ENCODE peak calls at places on chromosomes 11 and 22, in eight cellular contexts. T is HCT116; Z is CD4-positive, CD25-positive, alpha-beta regulatory T cell; Q is caudate nucleus; P is CD4-positive, alpha-beta T cell; G is psoas muscle; B is mammary epithelial cell; X is pancreas. O is an unnamed sample.

GRCh38 chr11:88051386-88051785 is 123.9 kb downstream of the RAB38 start:
- DNase-seq in B (peak), G (no peak), T (no peak), Q (no peak), P (no peak), X (no peak), Z (no peak), O (peak)

GRCh38 chr22:26981111-26981510 is 323.7 kb downstream of the MIAT start:
- DNase-seq in T (no peak), Z (no peak), P (no peak), X (no peak), G (no peak), Q (no peak), B (no peak), O (no peak)

GRCh38 chr22:37020192-37020479 is 594 bp downstream of the MPST start:
- DNase-seq in Z (no peak), P (no peak), B (peak), Q (peak), T (peak), G (no peak), X (no peak), O (no peak)

GRCh38 chr11:111561801-111562325 is 21.3 kb downstream of the LAYN start:
- DNase-seq in X (no peak), B (peak), Z (no peak), P (no peak), G (no peak), T (no peak), Q (no peak), O (no peak)

GRCh38 chr11:6431861-6432260 is 8.9 kb downstream of the HPX start:
- DNase-seq in Q (no peak), Z (no peak), P (no peak), G (no peak), X (no peak), B (peak), T (peak), O (no peak)

GRCh38 chr11:43983221-43983795 is 40.9 kb downstream of the C11orf96 start:
- DNase-seq in P (no peak), Z (no peak), B (no peak), X (no peak), Q (no peak), T (no peak), G (no peak), O (no peak)

GRCh38 chr11:14435717-14436116 is 63.9 kb downstream of the COPB1 start:
- DNase-seq in T (no peak), P (no peak), Q (no peak), B (no peak), G (no peak), Z (no peak), X (no peak), O (no peak)

GRCh38 chr11:4610258-4610935 is 2.4 kb upstream of the TRIM68 start:
- DNase-seq in X (no peak), B (no peak), G (no peak), T (no peak), Q (no peak), Z (no peak), P (no peak), O (no peak)

GRCh38 chr11:10895285-10895684 is 37.4 kb upstream of the ZBED5 start:
- DNase-seq in Z (no peak), P (no peak), G (no peak), X (no peak), T (no peak), Q (no peak), B (no peak), O (no peak)

GRCh38 chr22:22988150-22988549 is 82.2 kb upstream of the GNAZ start:
- DNase-seq in G (no peak), Q (no peak), B (no peak), Z (no peak), P (no peak), X (no peak), T (no peak), O (no peak)

DNA sequence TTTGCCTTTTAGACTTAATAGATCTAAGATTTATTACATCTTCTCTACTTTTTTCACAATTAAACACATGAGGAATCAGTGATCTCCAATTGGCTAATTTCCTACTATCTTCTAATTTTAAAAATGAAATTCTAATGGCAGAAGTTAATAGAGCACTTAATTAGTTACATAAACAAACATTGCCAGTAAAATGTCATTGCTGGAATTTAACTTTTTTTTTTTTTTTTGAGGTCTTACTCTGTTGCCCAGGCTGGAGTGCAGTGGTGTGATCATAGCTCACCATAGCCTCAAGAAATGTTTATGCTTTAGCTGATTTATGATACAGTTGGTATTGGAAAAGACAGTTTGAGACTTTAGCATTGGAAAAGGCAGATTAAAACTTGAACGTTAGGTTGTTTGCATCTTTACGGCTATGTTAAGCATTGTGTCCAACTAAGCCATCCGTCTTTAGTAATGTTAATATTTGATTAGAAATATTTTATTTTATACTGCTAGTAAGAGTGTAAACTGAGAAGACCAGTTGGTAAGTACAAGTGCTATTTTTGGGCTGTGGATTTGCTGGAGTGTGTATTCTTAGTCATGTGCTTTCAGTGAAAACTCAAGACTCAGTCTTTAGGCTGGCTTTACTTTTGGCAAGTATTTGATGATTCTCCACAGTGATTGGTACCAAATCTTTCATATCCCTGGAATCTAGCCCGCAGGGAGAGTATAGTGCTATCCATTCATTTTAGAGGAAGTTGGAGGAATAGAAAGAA is 4.4 kb downstream of the ANO5 start:
- DNase-seq in Q (no peak), Z (no peak), P (no peak), G (no peak), X (no peak), B (no peak), T (no peak), O (no peak)
- H3K27ac ChIP-seq in Q (no peak), Z (no peak), P (no peak), G (peak), X (no peak), B (no peak), T (no peak), O (no peak)

GRCh38 chr22:42132457-42132856 is 1.8 kb upstream of the CYP2D6 start:
- DNase-seq in T (no peak), Q (no peak), X (no peak), Z (no peak), P (no peak), B (no peak), G (no peak), O (no peak)
- H3K27ac ChIP-seq in T (no peak), Q (no peak), X (no peak), Z (no peak), P (no peak), B (no peak), G (no peak), O (no peak)

GRCh38 chr22:32477608-32478007 is 3.0 kb downstream of the FBXO7 start:
- DNase-seq in P (no peak), X (no peak), Z (no peak), G (no peak), B (no peak), T (no peak), Q (no peak), O (no peak)

GRCh38 chr22:32476804-32477203 is 2.2 kb downstream of the FBXO7 start:
- DNase-seq in Z (no peak), X (no peak), P (no peak), B (no peak), T (no peak), G (no peak), Q (no peak), O (no peak)

GRCh38 chr22:32475428-32476010 is 908 bp downstream of the FBXO7 start:
- DNase-seq in X (peak), Q (no peak), T (peak), G (no peak), B (no peak), Z (no peak), P (peak), O (no peak)

GRCh38 chr22:32474635-32475427 is at the start of gene FBXO7:
- DNase-seq in T (peak), Z (peak), Q (peak), X (peak), B (peak), G (peak), P (peak), O (peak)

GRCh38 chr22:32476286-32476685 is 1.7 kb downstream of the FBXO7 start:
- DNase-seq in T (no peak), Z (no peak), B (no peak), X (no peak), P (no peak), Q (no peak), G (no peak), O (no peak)
- H3K27ac ChIP-seq in T (no peak), Z (peak), B (peak), X (peak), P (no peak), Q (no peak), G (peak), O (peak)

GRCh38 chr22:35352214-35353111 is 28.4 kb upstream of the HMOX1 start:
- DNase-seq in B (no peak), X (no peak), P (peak), G (peak), T (no peak), Q (no peak), Z (no peak), O (no peak)

GRCh38 chr22:35354068-35354467 is 26.8 kb upstream of the HMOX1 start:
- DNase-seq in T (no peak), P (no peak), Z (no peak), B (no peak), G (no peak), Q (no peak), X (no peak), O (no peak)

GRCh38 chr22:35353318-35353717 is 27.6 kb upstream of the HMOX1 start:
- DNase-seq in Q (no peak), Z (no peak), B (no peak), P (no peak), X (no peak), T (no peak), G (no peak), O (no peak)

GRCh38 chr22:35357883-35358621 is 22.8 kb upstream of the HMOX1 start:
- DNase-seq in T (peak), B (peak), Z (no peak), X (no peak), Q (no peak), G (no peak), P (no peak), O (peak)

GRCh38 chr22:35355744-35356420 is 25.0 kb upstream of the HMOX1 start:
- DNase-seq in Z (no peak), T (no peak), G (no peak), X (no peak), B (no peak), Q (no peak), P (no peak), O (no peak)
- H3K27ac ChIP-seq in Z (no peak), T (no peak), G (no peak), X (no peak), B (no peak), Q (no peak), P (no peak), O (no peak)

DNA sequence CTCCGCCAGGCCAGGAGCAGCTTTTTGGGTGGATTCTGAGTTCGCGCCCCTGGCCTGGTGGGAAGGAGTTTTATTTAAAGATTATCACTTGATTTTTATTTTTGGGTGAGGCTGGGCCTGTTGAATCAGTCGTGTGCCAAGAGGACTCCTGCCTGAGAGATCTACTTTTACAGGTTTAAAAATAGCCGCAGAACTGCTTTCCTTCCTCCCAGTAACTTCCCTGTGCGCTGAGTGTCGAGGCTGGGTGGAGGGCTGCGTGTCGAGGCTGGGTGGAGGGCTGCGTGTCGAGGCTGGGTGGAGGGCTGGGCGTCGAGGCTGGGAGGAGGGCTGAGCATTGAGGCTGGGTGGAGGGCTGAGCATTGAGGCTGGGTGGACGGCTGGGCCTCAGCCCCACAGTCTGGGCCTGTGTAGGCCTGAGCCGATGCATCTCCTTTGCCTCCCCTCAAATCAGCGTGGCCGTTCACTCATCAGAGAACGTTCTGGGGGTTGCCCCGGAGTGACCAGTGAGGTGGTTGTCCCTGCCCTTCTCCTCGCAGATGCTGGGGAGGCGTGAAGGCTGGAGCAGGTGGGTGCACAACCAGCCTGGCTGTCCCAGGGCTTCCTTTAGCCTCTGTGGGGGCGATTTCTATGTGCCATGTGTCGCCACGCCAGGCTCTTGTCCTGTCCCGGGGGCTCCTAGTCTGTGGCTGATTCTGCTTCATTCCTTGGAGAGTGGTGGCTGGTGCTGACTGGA is 30.1 kb downstream of the GRAMD4 start:
- DNase-seq in Q (no peak), Z (no peak), G (no peak), P (no peak), X (no peak), T (no peak), B (no peak), O (no peak)
- H3K27ac ChIP-seq in Q (no peak), Z (no peak), G (peak), P (no peak), X (peak), T (no peak), B (no peak), O (no peak)

GRCh38 chr22:40175571-40176105 is 2.1 kb upstream of the TNRC6B start:
- DNase-seq in Q (no peak), T (no peak), G (no peak), P (no peak), B (no peak), X (no peak), Z (no peak), O (no peak)
- H3K27ac ChIP-seq in Q (peak), T (no peak), G (peak), P (no peak), B (no peak), X (no peak), Z (no peak), O (no peak)

GRCh38 chr22:35728639-35729308 is 11.1 kb downstream of the APOL5 start:
- DNase-seq in X (no peak), T (no peak), Q (no peak), B (peak), Z (no peak), P (no peak), G (no peak), O (peak)
- H3K27ac ChIP-seq in X (peak), T (no peak), Q (no peak), B (no peak), Z (no peak), P (no peak), G (no peak), O (no peak)

GRCh38 chr11:102171101-102171500 is 60.9 kb downstream of the YAP1 start:
- DNase-seq in P (no peak), T (no peak), B (peak), X (no peak), Q (no peak), Z (no peak), G (no peak), O (no peak)

GRCh38 chr11:102177974-102178631 is 67.9 kb downstream of the YAP1 start:
- DNase-seq in Q (no peak), Z (no peak), B (peak), X (no peak), G (no peak), T (peak), P (no peak), O (peak)

GRCh38 chr11:102168483-102168882 is 58.2 kb downstream of the YAP1 start:
- DNase-seq in G (no peak), P (no peak), T (no peak), X (no peak), Q (no peak), Z (no peak), B (peak), O (no peak)

GRCh38 chr11:102177126-102177525 is 66.9 kb downstream of the YAP1 start:
- DNase-seq in X (no peak), P (no peak), Z (no peak), Q (no peak), G (no peak), T (no peak), B (no peak), O (no peak)

GRCh38 chr11:102172127-102172848 is 62.0 kb downstream of the YAP1 start:
- DNase-seq in G (no peak), P (no peak), T (no peak), X (no peak), Z (no peak), B (peak), Q (no peak), O (no peak)
- H3K27ac ChIP-seq in G (peak), P (no peak), T (no peak), X (peak), Z (no peak), B (peak), Q (no peak), O (peak)

GRCh38 chr11:118752654-118753053 is 38.3 kb downstream of the DDX6 start:
- DNase-seq in X (no peak), T (no peak), Z (no peak), B (no peak), P (no peak), G (no peak), Q (no peak), O (no peak)

GRCh38 chr11:118763038-118763437 is 27.9 kb downstream of the DDX6 start:
- DNase-seq in B (no peak), T (no peak), G (no peak), Z (no peak), Q (no peak), P (no peak), X (no peak), O (no peak)

DNA sequence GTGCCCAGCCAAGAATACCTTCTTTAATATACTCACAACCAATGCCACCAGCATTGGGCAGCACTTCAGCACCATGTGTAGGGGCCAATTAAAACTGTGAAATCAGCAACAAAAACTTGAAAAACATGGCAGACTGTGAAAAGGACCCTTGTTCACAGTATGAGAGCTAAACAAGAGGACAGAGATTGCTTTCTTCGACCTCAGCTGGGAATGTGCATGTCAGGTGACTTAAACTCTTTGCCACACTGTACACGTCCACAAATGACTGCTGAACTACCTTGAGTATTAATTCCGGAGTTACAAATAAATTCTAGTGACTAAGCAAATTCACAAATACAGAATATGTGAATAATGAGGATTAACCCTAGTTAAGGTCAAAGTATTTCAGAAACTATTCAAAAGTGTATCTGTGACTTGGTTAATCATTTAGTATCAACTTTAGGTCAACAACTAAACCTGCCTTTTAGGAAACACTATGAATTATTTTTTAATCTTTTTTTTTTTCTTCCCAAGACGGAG is 33.0 kb downstream of the DDX6 start:
- DNase-seq in P (no peak), T (no peak), X (no peak), G (no peak), Z (no peak), Q (no peak), B (no peak), O (no peak)
- H3K27ac ChIP-seq in P (no peak), T (no peak), X (no peak), G (no peak), Z (no peak), Q (peak), B (no peak), O (no peak)

O was measured in epithelial cell of prostate.